ENCODE peak calls at places on chromosomes 4 and X, in seven cellular contexts. One of them, this sample, is unnamed.
A peak's percentile ranks its signal among the peaks of the same experiment; 100 is the strongest.

GRCh38 chrX:132443736-132444135 is 45.1 kb downstream of the MBNL3 start:
- DNase-seq in NCI-H510A: no peak
- DNase-seq in OCI-LY7: no peak
- DNase-seq in WERI-Rb-1: no peak
- DNase-seq in heart right ventricle: no peak
- DNase-seq in T1000: no peak
- DNase-seq in substantia nigra: no peak
- DNase-seq in this sample: no peak

GRCh38 chrX:489805-490204 is 103.1 kb upstream of the PPP2R3B start:
- DNase-seq in OCI-LY7: no peak
- DNase-seq in substantia nigra: no peak
- DNase-seq in WERI-Rb-1: no peak
- DNase-seq in heart right ventricle: no peak
- DNase-seq in NCI-H510A: no peak
- DNase-seq in T1000: no peak
- DNase-seq in this sample: no peak

GRCh38 chr4:185638548-185639301 is 103.4 kb upstream of the PDLIM3 start:
- DNase-seq in heart right ventricle: no peak
- DNase-seq in substantia nigra: no peak
- DNase-seq in OCI-LY7: no peak
- DNase-seq in WERI-Rb-1: no peak
- DNase-seq in T1000: no peak
- DNase-seq in NCI-H510A: no peak
- DNase-seq in this sample: no peak

GRCh38 chr4:4671774-4672349 is 130.0 kb upstream of the STX18 start:
- DNase-seq in NCI-H510A: no peak
- DNase-seq in OCI-LY7: no peak
- DNase-seq in substantia nigra: no peak
- DNase-seq in heart right ventricle: no peak
- DNase-seq in T1000: no peak
- DNase-seq in WERI-Rb-1: no peak
- DNase-seq in this sample: no peak

GRCh38 chr4:38119663-38120374 is 159.6 kb downstream of the PTTG2 start:
- DNase-seq in substantia nigra: no peak
- DNase-seq in T1000: peak; percentile 83
- DNase-seq in NCI-H510A: no peak
- DNase-seq in heart right ventricle: peak; percentile 29
- DNase-seq in WERI-Rb-1: peak; percentile 45
- DNase-seq in OCI-LY7: no peak
- DNase-seq in this sample: no peak

GRCh38 chr4:41713768-41714167 is 34.8 kb downstream of the PHOX2B start:
- DNase-seq in OCI-LY7: no peak
- DNase-seq in NCI-H510A: no peak
- DNase-seq in T1000: no peak
- DNase-seq in heart right ventricle: no peak
- DNase-seq in substantia nigra: no peak
- DNase-seq in WERI-Rb-1: no peak
- DNase-seq in this sample: no peak

GRCh38 chr4:37758226-37758625 is 68.3 kb upstream of the PGM2 start:
- DNase-seq in T1000: no peak
- DNase-seq in NCI-H510A: no peak
- DNase-seq in OCI-LY7: peak; percentile 13
- DNase-seq in heart right ventricle: no peak
- DNase-seq in substantia nigra: no peak
- DNase-seq in WERI-Rb-1: no peak
- DNase-seq in this sample: no peak

GRCh38 chr4:3745886-3746656 is 20.1 kb upstream of the ADRA2C start:
- DNase-seq in NCI-H510A: no peak
- DNase-seq in heart right ventricle: no peak
- DNase-seq in OCI-LY7: no peak
- DNase-seq in WERI-Rb-1: no peak
- DNase-seq in substantia nigra: no peak
- DNase-seq in T1000: no peak
- DNase-seq in this sample: no peak

GRCh38 chr4:336099-336892 is 1.3 kb upstream of the ZNF141 start:
- DNase-seq in WERI-Rb-1: peak; percentile 39
- DNase-seq in heart right ventricle: peak; percentile 70
- DNase-seq in OCI-LY7: no peak
- DNase-seq in T1000: no peak
- DNase-seq in substantia nigra: no peak
- DNase-seq in NCI-H510A: no peak
- DNase-seq in this sample: no peak

GRCh38 chr4:189084671-189085070 is 856.0 kb upstream of the FRG1 start:
- DNase-seq in T1000: no peak
- DNase-seq in OCI-LY7: no peak
- DNase-seq in substantia nigra: no peak
- DNase-seq in NCI-H510A: no peak
- DNase-seq in WERI-Rb-1: no peak
- DNase-seq in heart right ventricle: no peak
- DNase-seq in this sample: no peak

GRCh38 chr4:27198971-27199370 is 338.3 kb downstream of the STIM2 start:
- DNase-seq in heart right ventricle: no peak
- DNase-seq in NCI-H510A: no peak
- DNase-seq in T1000: no peak
- DNase-seq in OCI-LY7: no peak
- DNase-seq in substantia nigra: no peak
- DNase-seq in WERI-Rb-1: peak; percentile 45
- DNase-seq in this sample: no peak

GRCh38 chrX:114650351-114650750 is 66.5 kb downstream of the HTR2C start:
- DNase-seq in WERI-Rb-1: no peak
- DNase-seq in substantia nigra: no peak
- DNase-seq in heart right ventricle: no peak
- DNase-seq in T1000: no peak
- DNase-seq in NCI-H510A: no peak
- DNase-seq in OCI-LY7: no peak
- DNase-seq in this sample: no peak

GRCh38 chr4:44038811-44039210 is 409.8 kb downstream of the KCTD8 start:
- DNase-seq in OCI-LY7: no peak
- DNase-seq in heart right ventricle: no peak
- DNase-seq in T1000: no peak
- DNase-seq in substantia nigra: no peak
- DNase-seq in NCI-H510A: no peak
- DNase-seq in WERI-Rb-1: no peak
- DNase-seq in this sample: no peak

GRCh38 chrX:155718964-155719586 is 106.3 kb upstream of the TMLHE start:
- DNase-seq in T1000: no peak
- DNase-seq in WERI-Rb-1: no peak
- DNase-seq in substantia nigra: no peak
- DNase-seq in heart right ventricle: no peak
- DNase-seq in NCI-H510A: no peak
- DNase-seq in OCI-LY7: no peak
- DNase-seq in this sample: peak; percentile 41

GRCh38 chr4:126697748-126698147 is 935.0 kb upstream of the INTU start:
- DNase-seq in T1000: no peak
- DNase-seq in OCI-LY7: no peak
- DNase-seq in WERI-Rb-1: no peak
- DNase-seq in heart right ventricle: no peak
- DNase-seq in NCI-H510A: no peak
- DNase-seq in substantia nigra: no peak
- DNase-seq in this sample: no peak

GRCh38 chr4:54449999-54450398 is 207.8 kb upstream of the KIT start:
- DNase-seq in WERI-Rb-1: no peak
- DNase-seq in substantia nigra: no peak
- DNase-seq in OCI-LY7: no peak
- DNase-seq in T1000: no peak
- DNase-seq in NCI-H510A: no peak
- DNase-seq in heart right ventricle: no peak
- DNase-seq in this sample: no peak

GRCh38 chr4:92864176-92864575 is 560.4 kb downstream of the GRID2 start:
- DNase-seq in heart right ventricle: no peak
- DNase-seq in WERI-Rb-1: no peak
- DNase-seq in T1000: no peak
- DNase-seq in NCI-H510A: no peak
- DNase-seq in OCI-LY7: no peak
- DNase-seq in substantia nigra: no peak
- DNase-seq in this sample: peak; percentile 21

GRCh38 chr4:150394046-150394445 is 187.9 kb upstream of the MAB21L2 start:
- DNase-seq in heart right ventricle: no peak
- DNase-seq in T1000: no peak
- DNase-seq in WERI-Rb-1: no peak
- DNase-seq in OCI-LY7: no peak
- DNase-seq in substantia nigra: no peak
- DNase-seq in NCI-H510A: no peak
- DNase-seq in this sample: no peak

GRCh38 chrX:154441984-154442707 is 1.8 kb upstream of the FAM50A start:
- DNase-seq in heart right ventricle: no peak
- DNase-seq in substantia nigra: no peak
- DNase-seq in OCI-LY7: no peak
- DNase-seq in WERI-Rb-1: no peak
- DNase-seq in NCI-H510A: no peak
- DNase-seq in T1000: no peak
- DNase-seq in this sample: no peak

GRCh38 chr4:156113138-156113537 is 159.5 kb upstream of the CTSO start:
- DNase-seq in T1000: no peak
- DNase-seq in OCI-LY7: no peak
- DNase-seq in heart right ventricle: no peak
- DNase-seq in NCI-H510A: no peak
- DNase-seq in WERI-Rb-1: no peak
- DNase-seq in substantia nigra: no peak
- DNase-seq in this sample: no peak

GRCh38 chr4:8185930-8186329 is 13.2 kb upstream of the SH3TC1 start:
- DNase-seq in T1000: no peak
- DNase-seq in WERI-Rb-1: no peak
- DNase-seq in NCI-H510A: no peak
- DNase-seq in substantia nigra: no peak
- DNase-seq in OCI-LY7: no peak
- DNase-seq in heart right ventricle: no peak
- DNase-seq in this sample: no peak

GRCh38 chr4:185865901-185866328 is 53.9 kb upstream of the SORBS2 start:
- DNase-seq in heart right ventricle: no peak
- DNase-seq in substantia nigra: no peak
- DNase-seq in NCI-H510A: no peak
- DNase-seq in WERI-Rb-1: no peak
- DNase-seq in OCI-LY7: no peak
- DNase-seq in T1000: no peak
- DNase-seq in this sample: no peak

GRCh38 chrX:115571712-115572111 is 10.7 kb downstream of the PLS3 start:
- DNase-seq in T1000: no peak
- DNase-seq in NCI-H510A: no peak
- DNase-seq in heart right ventricle: no peak
- DNase-seq in substantia nigra: no peak
- DNase-seq in OCI-LY7: no peak
- DNase-seq in WERI-Rb-1: no peak
- DNase-seq in this sample: no peak

GRCh38 chr4:127604949-127605709 is 27.6 kb upstream of the INTU start:
- DNase-seq in T1000: no peak
- DNase-seq in OCI-LY7: peak; percentile 30
- DNase-seq in substantia nigra: no peak
- DNase-seq in NCI-H510A: peak; percentile 35
- DNase-seq in WERI-Rb-1: peak; percentile 32
- DNase-seq in heart right ventricle: no peak
- DNase-seq in this sample: no peak